ENCODE peak calls at places on chromosomes 11 and 22, in four cellular contexts. One of them, this sample, is unnamed. For H3K4me1, the result is how much of the 10 kb centered on the place peaks cover.

GRCh38 chr11:62410972-62411371 is 7.9 kb upstream of the SCGB1A1 start:
- DNase-seq in left ventricle myocardium inferior: no peak
- DNase-seq in A549: no peak
- DNase-seq in endothelial cell of umbilical vein: no peak
- DNase-seq in this sample: no peak

GRCh38 chr11:120413480-120413879 is 77.3 kb downstream of the ARHGEF12 start:
- DNase-seq in left ventricle myocardium inferior: no peak
- DNase-seq in A549: no peak
- DNase-seq in endothelial cell of umbilical vein: no peak
- DNase-seq in this sample: no peak

GRCh38 chr11:29985248-29985647 is 31.6 kb downstream of the KCNA4 start:
- DNase-seq in left ventricle myocardium inferior: no peak
- DNase-seq in A549: no peak
- DNase-seq in endothelial cell of umbilical vein: no peak
- DNase-seq in this sample: no peak

GRCh38 chr22:35981900-35982299 is 46.7 kb downstream of the RBFOX2 start:
- DNase-seq in left ventricle myocardium inferior: no peak
- DNase-seq in A549: no peak
- DNase-seq in endothelial cell of umbilical vein: no peak
- DNase-seq in this sample: no peak

GRCh38 chr11:96264364-96264763 is 78.6 kb downstream of the MAML2 start:
- DNase-seq in left ventricle myocardium inferior: no peak
- DNase-seq in A549: no peak
- DNase-seq in endothelial cell of umbilical vein: no peak
- DNase-seq in this sample: no peak

GRCh38 chr22:24981656-24982055 is 29.1 kb downstream of the KIAA1671 start:
- DNase-seq in left ventricle myocardium inferior: no peak
- DNase-seq in A549: no peak
- DNase-seq in endothelial cell of umbilical vein: no peak
- DNase-seq in this sample: no peak

GRCh38 chr11:75202195-75202594 is 38.4 kb upstream of the TPBGL start:
- DNase-seq in left ventricle myocardium inferior: no peak
- DNase-seq in A549: no peak
- DNase-seq in endothelial cell of umbilical vein: no peak
- DNase-seq in this sample: no peak

GRCh38 chr11:59197990-59198389 is 14.7 kb downstream of the MPEG1 start:
- DNase-seq in left ventricle myocardium inferior: peak
- DNase-seq in A549: no peak
- DNase-seq in endothelial cell of umbilical vein: peak
- DNase-seq in this sample: peak

GRCh38 chr22:50206599-50206998 is 5.8 kb downstream of the SELENOO start:
- DNase-seq in left ventricle myocardium inferior: peak
- DNase-seq in A549: no peak
- DNase-seq in endothelial cell of umbilical vein: peak
- DNase-seq in this sample: peak

DNA sequence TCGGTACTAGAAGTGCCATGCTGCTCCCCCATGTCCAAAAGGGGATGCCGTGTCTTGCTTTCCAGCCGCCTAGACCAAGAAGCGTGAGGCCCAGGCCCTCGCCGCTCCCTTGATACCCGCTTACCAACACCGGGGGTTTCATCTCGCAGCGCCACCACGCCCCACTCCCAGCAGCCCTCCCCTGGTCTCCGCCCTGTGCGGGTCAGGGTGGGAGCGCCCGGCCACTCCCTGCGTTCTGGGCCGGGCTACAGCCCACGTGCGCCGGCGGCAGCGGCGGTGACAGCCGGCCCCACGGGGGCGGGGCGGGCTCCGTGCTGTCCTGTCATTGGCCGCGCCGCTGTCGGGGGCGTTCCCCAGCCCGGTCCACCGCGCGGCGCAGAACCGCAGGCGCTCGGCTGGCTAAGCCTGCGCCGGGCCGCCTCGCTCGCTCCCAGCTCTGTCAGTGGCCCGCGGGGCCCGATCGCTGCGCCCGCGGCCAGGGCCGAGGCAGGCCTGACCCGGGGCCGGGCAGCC is at the start of gene MICAL2:
- DNase-seq in left ventricle myocardium inferior: peak
- DNase-seq in A549: peak
- DNase-seq in endothelial cell of umbilical vein: peak
- DNase-seq in this sample: peak
- H3K4me3 ChIP-seq in left ventricle myocardium inferior: peak
- H3K4me3 ChIP-seq in A549: peak
- H3K4me3 ChIP-seq in endothelial cell of umbilical vein: peak
- H3K4me3 ChIP-seq in this sample: peak

GRCh38 chr11:126343051-126343450 is 12.4 kb upstream of the ST3GAL4 start:
- DNase-seq in left ventricle myocardium inferior: no peak
- DNase-seq in A549: no peak
- DNase-seq in endothelial cell of umbilical vein: no peak
- DNase-seq in this sample: no peak
- H3K4me1 ChIP-seq in left ventricle myocardium inferior: half or more
- H3K4me1 ChIP-seq in A549: under half
- H3K4me1 ChIP-seq in endothelial cell of umbilical vein: under half
- H3K4me1 ChIP-seq in this sample: under half

DNA sequence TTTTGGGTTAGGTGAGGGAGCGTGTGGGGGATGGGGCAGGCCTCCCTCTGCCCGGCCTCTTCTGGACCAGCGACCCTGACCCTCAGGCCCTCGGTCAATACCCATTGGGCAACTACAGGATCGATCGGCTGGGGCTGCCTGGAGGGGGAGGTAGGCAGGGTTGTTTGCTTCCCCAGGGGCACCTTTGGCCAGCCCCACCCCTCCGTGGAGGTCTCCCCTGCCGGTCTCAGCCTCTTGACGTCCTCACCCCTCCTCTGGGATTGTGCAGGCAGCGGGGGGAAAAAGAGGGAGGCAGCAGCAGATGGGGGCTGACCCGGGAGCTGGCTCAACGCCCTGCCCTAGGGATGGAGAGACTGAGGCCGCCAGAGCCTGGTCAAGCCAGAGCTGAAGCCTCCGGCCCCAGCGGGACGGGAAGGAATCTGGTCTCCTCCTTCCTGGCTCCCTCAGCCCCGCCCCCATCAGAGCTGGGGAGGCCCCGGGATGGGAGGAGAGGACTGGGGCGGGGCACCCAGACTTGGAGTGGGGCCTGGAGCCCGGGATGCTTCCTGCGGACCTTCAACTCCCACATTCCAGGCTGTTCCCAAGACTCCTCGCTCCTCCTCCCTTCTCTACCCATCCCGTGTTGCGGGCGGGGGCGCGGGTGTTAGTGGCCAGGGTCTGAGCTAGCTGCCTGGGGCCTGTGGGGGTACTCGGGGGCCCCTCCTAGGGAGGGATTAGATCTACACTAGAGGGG is 14.4 kb upstream of the CDC42EP1 start:
- DNase-seq in left ventricle myocardium inferior: peak
- DNase-seq in A549: peak
- DNase-seq in endothelial cell of umbilical vein: peak
- DNase-seq in this sample: peak
- H3K4me3 ChIP-seq in left ventricle myocardium inferior: peak
- H3K4me3 ChIP-seq in A549: peak
- H3K4me3 ChIP-seq in endothelial cell of umbilical vein: peak
- H3K4me3 ChIP-seq in this sample: peak

DNA sequence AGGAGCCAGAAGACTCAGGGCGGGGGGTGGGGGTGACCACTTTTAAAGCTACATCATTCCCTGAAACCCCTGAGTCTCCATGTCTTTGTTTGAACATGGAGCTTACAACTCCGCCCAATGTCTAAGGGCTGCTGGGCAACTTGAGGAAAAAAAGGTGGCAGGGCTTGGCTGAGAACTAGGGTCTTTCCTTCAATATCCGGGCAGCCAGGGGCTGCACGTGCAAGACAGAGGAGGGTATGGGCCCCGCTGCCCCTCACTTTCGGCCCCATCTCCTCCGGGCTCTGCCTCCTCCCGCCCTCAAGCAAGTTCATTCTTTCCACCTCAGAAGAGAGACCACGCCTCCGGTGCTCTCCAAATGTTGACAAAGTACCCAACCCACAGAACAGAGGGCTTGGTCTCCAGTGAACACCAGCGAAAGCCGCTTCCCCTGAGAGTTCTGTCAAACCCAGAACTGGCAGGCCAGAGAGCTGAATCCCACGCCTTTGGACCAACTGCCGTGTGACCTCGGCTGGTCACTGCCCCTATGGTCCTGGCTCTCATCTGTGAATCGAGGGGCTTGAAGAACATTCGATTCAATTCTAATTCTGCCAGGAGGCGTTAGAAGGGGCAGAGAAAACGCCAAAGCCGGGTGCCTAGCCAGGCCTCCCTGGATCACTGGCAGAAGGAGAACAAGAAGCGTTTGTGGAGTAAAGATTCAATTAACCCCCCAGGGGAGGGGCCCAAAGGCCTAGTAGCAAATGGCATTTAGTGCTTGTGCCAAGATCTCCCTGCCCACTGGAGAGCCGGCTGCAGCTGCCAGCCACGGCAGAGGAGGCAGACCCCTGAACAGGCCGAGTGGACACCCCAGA is 7.3 kb downstream of the PDGFB start:
- DNase-seq in left ventricle myocardium inferior: no peak
- DNase-seq in A549: no peak
- DNase-seq in endothelial cell of umbilical vein: no peak
- DNase-seq in this sample: peak
- H3K4me1 ChIP-seq in left ventricle myocardium inferior: half or more
- H3K4me1 ChIP-seq in A549: under half
- H3K4me1 ChIP-seq in endothelial cell of umbilical vein: half or more
- H3K4me1 ChIP-seq in this sample: under half

GRCh38 chr11:19393941-19394340 is 153.2 kb upstream of the E2F8 start:
- DNase-seq in left ventricle myocardium inferior: no peak
- DNase-seq in A549: no peak
- DNase-seq in endothelial cell of umbilical vein: no peak
- DNase-seq in this sample: no peak
- H3K4me3 ChIP-seq in left ventricle myocardium inferior: no peak
- H3K4me3 ChIP-seq in A549: no peak
- H3K4me3 ChIP-seq in endothelial cell of umbilical vein: no peak
- H3K4me3 ChIP-seq in this sample: no peak

GRCh38 chr11:12746593-12747097 is 72.4 kb downstream of the TEAD1 start:
- DNase-seq in left ventricle myocardium inferior: peak
- DNase-seq in A549: no peak
- DNase-seq in endothelial cell of umbilical vein: no peak
- DNase-seq in this sample: peak

GRCh38 chr11:12743834-12744449 is 69.7 kb downstream of the TEAD1 start:
- DNase-seq in left ventricle myocardium inferior: no peak
- DNase-seq in A549: no peak
- DNase-seq in endothelial cell of umbilical vein: no peak
- DNase-seq in this sample: no peak

GRCh38 chr11:12741671-12742216 is 67.5 kb downstream of the TEAD1 start:
- DNase-seq in left ventricle myocardium inferior: no peak
- DNase-seq in A549: no peak
- DNase-seq in endothelial cell of umbilical vein: no peak
- DNase-seq in this sample: no peak

GRCh38 chr11:12745787-12746186 is 71.6 kb downstream of the TEAD1 start:
- DNase-seq in left ventricle myocardium inferior: no peak
- DNase-seq in A549: no peak
- DNase-seq in endothelial cell of umbilical vein: no peak
- DNase-seq in this sample: no peak

GRCh38 chr11:12744831-12745502 is 70.7 kb downstream of the TEAD1 start:
- DNase-seq in left ventricle myocardium inferior: peak
- DNase-seq in A549: no peak
- DNase-seq in endothelial cell of umbilical vein: no peak
- DNase-seq in this sample: no peak
- H3K4me1 ChIP-seq in left ventricle myocardium inferior: half or more
- H3K4me1 ChIP-seq in A549: half or more
- H3K4me1 ChIP-seq in endothelial cell of umbilical vein: under half
- H3K4me1 ChIP-seq in this sample: under half

GRCh38 chr11:13962198-13962561 is 343 bp upstream of the SPON1 start:
- DNase-seq in left ventricle myocardium inferior: no peak
- DNase-seq in A549: no peak
- DNase-seq in endothelial cell of umbilical vein: no peak
- DNase-seq in this sample: no peak
- H3K4me3 ChIP-seq in left ventricle myocardium inferior: peak
- H3K4me3 ChIP-seq in A549: no peak
- H3K4me3 ChIP-seq in endothelial cell of umbilical vein: no peak
- H3K4me3 ChIP-seq in this sample: peak

GRCh38 chr11:3859373-3859881 is 4.0 kb downstream of the STIM1 start:
- DNase-seq in left ventricle myocardium inferior: peak
- DNase-seq in A549: no peak
- DNase-seq in endothelial cell of umbilical vein: no peak
- DNase-seq in this sample: peak
- H3K4me1 ChIP-seq in left ventricle myocardium inferior: half or more
- H3K4me1 ChIP-seq in A549: half or more
- H3K4me1 ChIP-seq in endothelial cell of umbilical vein: under half
- H3K4me1 ChIP-seq in this sample: under half

DNA sequence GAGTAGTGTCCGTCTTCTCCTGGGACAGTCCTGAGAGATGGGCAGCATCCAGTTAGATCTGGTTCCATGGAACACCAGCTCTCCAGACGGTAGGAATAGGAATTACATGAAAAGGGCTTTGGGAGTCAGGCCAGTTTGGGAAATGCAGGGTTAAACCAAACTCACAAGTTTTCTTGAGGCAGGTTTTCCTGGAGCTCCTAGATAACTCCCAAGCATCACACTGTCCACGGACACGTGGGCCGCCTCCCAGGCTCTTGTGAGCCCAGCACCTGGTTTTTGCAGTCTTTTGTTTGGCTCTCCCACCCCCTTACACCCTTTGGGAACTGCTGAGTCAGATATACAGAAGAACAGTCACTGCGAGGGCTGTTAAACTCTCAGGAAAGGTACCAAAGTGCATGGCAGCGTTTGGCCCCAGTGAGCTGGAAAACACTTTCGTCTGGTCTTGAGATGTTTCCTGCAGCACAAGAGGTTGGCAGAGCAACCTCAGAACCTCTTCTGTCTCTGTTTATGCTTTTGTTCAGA is 90.0 kb downstream of the BCR start:
- DNase-seq in left ventricle myocardium inferior: no peak
- DNase-seq in A549: no peak
- DNase-seq in endothelial cell of umbilical vein: no peak
- DNase-seq in this sample: no peak
- H3K4me3 ChIP-seq in left ventricle myocardium inferior: no peak
- H3K4me3 ChIP-seq in A549: no peak
- H3K4me3 ChIP-seq in endothelial cell of umbilical vein: no peak
- H3K4me3 ChIP-seq in this sample: no peak

DNA sequence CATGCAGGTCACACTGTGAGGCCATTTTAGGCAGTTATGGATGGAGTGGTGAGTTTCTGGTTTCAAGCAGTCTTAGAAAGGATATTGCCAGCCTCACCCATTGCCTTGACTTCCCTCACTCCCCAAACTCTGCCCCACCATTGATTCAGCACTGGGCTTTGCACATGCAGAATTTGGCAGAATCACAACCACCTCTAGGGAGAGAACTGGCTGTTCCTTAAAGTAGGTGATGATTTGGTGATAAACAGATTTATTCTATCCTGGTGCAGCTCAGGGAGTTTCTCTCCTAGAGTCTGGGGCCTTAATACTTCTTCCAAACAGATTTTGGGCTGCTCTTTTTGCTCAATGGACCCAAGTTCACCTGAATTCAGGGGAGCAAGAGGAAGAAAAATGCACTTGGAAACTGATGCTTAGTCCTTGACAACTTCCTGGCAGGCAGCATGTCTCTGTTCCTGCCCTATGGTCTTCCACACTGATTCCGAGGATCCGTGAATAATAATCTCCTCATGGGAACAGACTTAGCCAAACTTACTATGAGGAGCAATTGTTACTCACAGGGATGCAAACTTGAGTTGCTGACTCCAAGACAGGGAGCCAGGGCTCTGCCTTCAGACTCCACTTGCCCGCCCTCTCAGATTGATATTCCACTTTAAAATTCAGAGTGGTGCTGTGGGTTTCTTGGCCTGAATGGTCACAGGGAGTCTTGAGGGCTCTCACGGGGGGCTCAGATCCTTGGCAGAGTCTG is 129.7 kb upstream of the PARVA start:
- DNase-seq in left ventricle myocardium inferior: no peak
- DNase-seq in A549: no peak
- DNase-seq in endothelial cell of umbilical vein: no peak
- DNase-seq in this sample: no peak
- H3K4me1 ChIP-seq in left ventricle myocardium inferior: half or more
- H3K4me1 ChIP-seq in A549: under half
- H3K4me1 ChIP-seq in endothelial cell of umbilical vein: under half
- H3K4me1 ChIP-seq in this sample: under half

This sample was measured in pancreas.